ENCODE peak calls at places on chromosome 17, in ten cellular contexts. Z is CD8-positive, alpha-beta memory T cell; Q is cardiac fibroblast; Y is stimulated activated CD8-positive, alpha-beta memory T cell treated with anti-CD3 and anti-CD28 coated beads, Interleukin-15, amount 100 ng/mL, for 24 hours; O is ELR; R is mucosa of descending colon; T is nucleus accumbens; G is gastrocnemius medialis; E is LoVo; H is uterus. N is an unnamed sample.

GRCh38 chr17:31495049-31495885 is 103.8 kb downstream of the RAB11FIP4 start:
- DNase-seq in R (peak), Z (no peak), H (no peak), G (no peak), Q (no peak), T (no peak), E (peak), O (no peak), Y (no peak), N (no peak)

GRCh38 chr17:42608692-42609181 is 437 bp downstream of the RETREG3 start:
- DNase-seq in E (no peak), H (no peak), R (no peak), G (no peak), Y (no peak), T (no peak), Z (no peak), Q (peak), O (peak), N (no peak)

GRCh38 chr17:67488161-67488560 is 111.1 kb downstream of the PITPNC1 start:
- DNase-seq in H (no peak), Z (no peak), O (no peak), T (no peak), E (no peak), Q (peak), R (no peak), G (peak), Y (no peak), N (no peak)

GRCh38 chr17:40886090-40886489 is 1.0 kb upstream of the KRT20 start:
- DNase-seq in O (peak), E (peak), R (no peak), G (no peak), H (no peak), Q (no peak), Y (no peak), T (no peak), Z (no peak), N (no peak)

GRCh38 chr17:70184770-70185169 is 15.4 kb downstream of the KCNJ2 start:
- DNase-seq in R (no peak), G (peak), Q (peak), T (no peak), Y (no peak), E (no peak), Z (no peak), O (peak), H (no peak), N (no peak)

GRCh38 chr17:65370669-65371126 is 190.8 kb downstream of the AXIN2 start:
- DNase-seq in H (no peak), R (peak), Y (no peak), E (peak), G (no peak), Z (no peak), O (no peak), Q (peak), T (no peak), N (no peak)

GRCh38 chr17:6497496-6498221 is 53.4 kb downstream of the PIMREG start:
- DNase-seq in Q (no peak), G (no peak), Z (no peak), T (no peak), H (no peak), E (no peak), O (no peak), R (no peak), Y (no peak), N (no peak)

GRCh38 chr17:40827746-40828453 is 5.5 kb upstream of the KRT10 start:
- DNase-seq in O (no peak), T (no peak), R (no peak), Y (no peak), Z (no peak), G (no peak), E (peak), Q (peak), H (no peak), N (no peak)

GRCh38 chr17:45849536-45849990 is 4.9 kb downstream of the SPPL2C start:
- DNase-seq in Z (no peak), R (no peak), T (no peak), E (no peak), O (no peak), H (no peak), Q (no peak), G (no peak), Y (no peak), N (no peak)

GRCh38 chr17:21493993-21494392 is 117.8 kb downstream of the KCNJ12 start:
- DNase-seq in T (no peak), O (no peak), Z (no peak), H (no peak), Q (no peak), E (no peak), G (no peak), Y (no peak), R (no peak), N (no peak)

GRCh38 chr17:34365340-34365739 is 2.3 kb upstream of the CCL1 start:
- DNase-seq in H (no peak), Z (no peak), Y (no peak), Q (no peak), T (no peak), R (no peak), E (no peak), G (no peak), O (no peak), N (no peak)

GRCh38 chr17:48644910-48645557 is 18.9 kb upstream of the HOXB9 start:
- DNase-seq in Z (no peak), E (no peak), Q (no peak), Y (no peak), T (no peak), R (no peak), O (no peak), H (no peak), G (no peak), N (no peak)

GRCh38 chr17:50087246-50087911 is 7.8 kb upstream of the PDK2 start:
- DNase-seq in O (peak), Q (peak), E (peak), Z (peak), G (peak), T (no peak), Y (peak), R (peak), H (peak), N (peak)

GRCh38 chr17:18248300-18248731 is 10.2 kb downstream of the FLII start:
- DNase-seq in E (peak), R (peak), O (peak), Q (peak), T (no peak), Y (no peak), G (peak), Z (peak), H (peak), N (peak)

GRCh38 chr17:66406701-66407644 is 104.6 kb downstream of the PRKCA start:
- DNase-seq in T (no peak), O (no peak), R (no peak), Q (no peak), E (no peak), Y (no peak), H (no peak), G (no peak), Z (no peak), N (no peak)

GRCh38 chr17:76884995-76885896 is 17.0 kb downstream of the MGAT5B start:
- DNase-seq in T (no peak), G (no peak), R (no peak), E (no peak), Y (no peak), O (no peak), H (no peak), Q (no peak), Z (no peak), N (no peak)

GRCh38 chr17:2011421-2012371 is 13.4 kb downstream of the RTN4RL1 start:
- DNase-seq in O (peak), T (no peak), Y (no peak), E (peak), H (no peak), R (no peak), G (no peak), Z (no peak), Q (peak), N (no peak)

GRCh38 chr17:12089809-12090384 is 69.2 kb downstream of the MAP2K4 start:
- DNase-seq in Y (no peak), R (no peak), T (no peak), E (no peak), O (peak), Q (peak), H (no peak), G (no peak), Z (no peak), N (peak)